ENCODE peak calls at places on chromosome 7, in four cellular contexts. U is hepatic stellate cell, N is MCF 10A, M is GM23338. A is an unnamed sample.

GRCh38 chr7:411677-412312 is 107.9 kb downstream of the PDGFA start:
- DNase-seq in U (no peak), N (no peak), M (no peak), A (peak)

GRCh38 chr7:124440081-124440480 is 325.5 kb downstream of the GPR37 start:
- DNase-seq in U (no peak), N (no peak), M (no peak), A (no peak)

GRCh38 chr7:6546852-6547251 is 4.4 kb downstream of the GRID2IP start:
- DNase-seq in U (no peak), N (peak), M (peak), A (no peak)

GRCh38 chr7:112093409-112093808 is 112.8 kb downstream of the DOCK4 start:
- DNase-seq in U (no peak), N (no peak), M (no peak), A (no peak)

GRCh38 chr7:41107330-41107937 is 595.5 kb downstream of the INHBA start:
- DNase-seq in U (no peak), N (peak), M (no peak), A (no peak)

GRCh38 chr7:1361756-1362125 is 97.5 kb downstream of the MICALL2 start:
- DNase-seq in U (no peak), N (no peak), M (no peak), A (no peak)

GRCh38 chr7:116663744-116664143 is 8.3 kb upstream of the MET start:
- DNase-seq in U (no peak), N (no peak), M (no peak), A (no peak)

GRCh38 chr7:46613116-46613515 is 692.0 kb upstream of the IGFBP3 start:
- DNase-seq in U (no peak), N (no peak), M (no peak), A (no peak)

GRCh38 chr7:149126662-149127321 is 668 bp upstream of the ZNF425 start:
- DNase-seq in U (peak), N (peak), M (peak), A (peak)

GRCh38 chr7:150914196-150914595 is 61.9 kb downstream of the AOC1 start:
- DNase-seq in U (no peak), N (no peak), M (no peak), A (no peak)

GRCh38 chr7:155790666-155791065 is 21.6 kb downstream of the SHH start:
- DNase-seq in U (no peak), N (no peak), M (no peak), A (no peak)

GRCh38 chr7:20647051-20647450 is 31.6 kb downstream of the ABCB5 start:
- DNase-seq in U (no peak), N (no peak), M (no peak), A (no peak)

GRCh38 chr7:25385731-25386136 is 157.4 kb upstream of the NPVF start:
- DNase-seq in U (no peak), N (no peak), M (no peak), A (no peak)

GRCh38 chr7:81308643-81309354 is 389.9 kb upstream of the SEMA3C start:
- DNase-seq in U (no peak), N (no peak), M (no peak), A (no peak)

A was measured in T-helper 2 cell.